ENCODE peak calls at places on chromosomes 2 and 18, in nine cellular contexts. Z, Q, H, D, Y, F, C, R and S are unnamed samples.

GRCh38 chr2:148974126-148974525 is 64.4 kb upstream of the LYPD6B start:
- DNase-seq in F (no peak), D (no peak), Q (no peak), Y (no peak), H (no peak), C (no peak), Z (no peak), R (no peak), S (no peak)

GRCh38 chr2:197835293-197835692 is 30.9 kb downstream of the PLCL1 start:
- DNase-seq in F (no peak), Q (no peak), D (no peak), Z (no peak), Y (no peak), H (no peak), C (no peak), R (no peak), S (no peak)

GRCh38 chr18:76592981-76593381 is 97.9 kb upstream of the ZNF516 start:
- DNase-seq in Q (no peak), Y (no peak), C (no peak), H (no peak), R (no peak), D (no peak), F (no peak), Z (no peak), S (no peak)

GRCh38 chr2:217331577-217332139 is 471.8 kb upstream of the TNP1 start:
- DNase-seq in F (no peak), C (no peak), R (peak; percentile 42), H (peak; percentile 19), Q (peak; percentile 97), Z (no peak), Y (no peak), D (no peak), S (no peak)

GRCh38 chr2:39994151-39994550 is 215.1 kb upstream of the THUMPD2 start:
- DNase-seq in F (no peak), D (no peak), H (no peak), Q (peak; percentile 89), R (peak; percentile 20), Z (no peak), Y (no peak), C (no peak), S (no peak)

GRCh38 chr2:152448621-152449020 is 113.6 kb downstream of the FMNL2 start:
- DNase-seq in C (no peak), D (no peak), Y (no peak), R (no peak), Z (no peak), Q (no peak), F (no peak), H (no peak), S (no peak)

GRCh38 chr2:137380610-137381009 is 583.7 kb upstream of the HNMT start:
- DNase-seq in Q (peak; percentile 37), F (no peak), D (no peak), R (no peak), Z (no peak), Y (no peak), H (no peak), C (no peak), S (no peak)

GRCh38 chr2:100615471-100615870 is 52.7 kb downstream of the PDCL3 start:
- DNase-seq in R (no peak), Z (no peak), H (no peak), C (no peak), Q (no peak), F (peak; percentile 7), Y (no peak), D (no peak), S (no peak)

GRCh38 chr2:178641498-178641897 is 161.2 kb downstream of the PLEKHA3 start:
- DNase-seq in Z (no peak), Y (no peak), D (no peak), Q (no peak), R (no peak), H (no peak), C (no peak), F (no peak), S (no peak)

GRCh38 chr2:178632729-178633128 is 152.5 kb downstream of the PLEKHA3 start:
- DNase-seq in D (no peak), Z (no peak), H (no peak), C (no peak), F (no peak), Y (no peak), R (no peak), Q (no peak), S (peak; percentile 28)

DNA sequence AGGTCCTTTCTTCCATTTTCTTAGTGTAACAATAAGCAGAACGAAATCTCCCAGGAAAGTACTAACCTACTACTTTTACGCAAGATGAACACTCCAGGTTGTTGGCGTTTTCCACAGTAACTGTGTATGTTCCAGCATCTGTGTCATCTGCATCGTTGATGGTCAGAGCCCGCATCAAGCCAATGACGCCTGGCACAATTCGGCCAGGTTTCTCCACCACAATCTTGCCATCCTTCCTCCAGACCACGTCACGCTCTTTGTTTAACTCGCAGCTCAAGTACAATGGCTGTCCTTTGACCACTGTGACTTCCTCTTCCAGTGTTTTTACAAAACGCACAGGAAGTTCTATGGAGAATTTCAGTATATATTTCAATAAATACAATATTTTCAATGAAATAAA is 155.6 kb downstream of the PLEKHA3 start:
- DNase-seq in R (no peak), C (no peak), Q (no peak), Y (no peak), Z (no peak), H (no peak), D (peak; percentile 8), F (no peak), S (no peak)
- H3K4me1 ChIP-seq in R (no peaks in the 10 kb centered on the region), C (no peaks in the 10 kb centered on the region), Q (no peaks in the 10 kb centered on the region), Y (no peaks in the 10 kb centered on the region), Z (no peaks in the 10 kb centered on the region), H (no peaks in the 10 kb centered on the region), D (peaks cover 40% of the 10 kb centered on the region), F (no peaks in the 10 kb centered on the region), S (no peaks in the 10 kb centered on the region)

DNA sequence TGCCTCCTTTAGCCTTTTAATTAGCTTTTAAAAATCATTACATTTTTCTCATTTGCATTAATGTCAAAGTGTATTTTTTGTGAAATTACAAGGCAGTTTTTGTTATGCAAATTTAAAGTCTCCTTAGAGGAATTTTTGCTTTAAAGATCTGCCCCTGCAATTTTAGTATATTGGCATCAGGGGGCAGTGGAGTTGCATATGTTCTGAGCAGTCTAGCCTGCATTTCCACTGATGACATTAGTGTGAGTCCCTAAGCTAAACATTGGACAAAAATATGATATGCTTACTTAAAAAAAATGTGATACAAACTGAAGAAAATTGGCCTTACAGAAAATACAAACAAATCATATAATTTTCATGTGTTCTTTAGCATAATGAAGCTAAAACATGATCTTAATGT is 426.5 kb downstream of the SLC4A3 start:
- DNase-seq in R (no peak), Q (no peak), Y (no peak), F (no peak), D (no peak), H (no peak), C (no peak), Z (no peak), S (no peak)
- H3K27ac ChIP-seq in R (no peak overlapping the region), Q (no peak overlapping the region), Y (no peak overlapping the region), F (no peak overlapping the region), D (no peak overlapping the region), H (no peak overlapping the region), C (no peak overlapping the region), Z (no peak overlapping the region), S (no peak overlapping the region)

GRCh38 chr2:42101641-42102605 is 54.1 kb downstream of the PKDCC start:
- DNase-seq in C (peak; percentile 94), H (no peak), R (peak; percentile 40), Z (peak; percentile 90), D (peak; percentile 57), Y (peak; percentile 88), F (peak; percentile 93), Q (peak; percentile 92), S (peak; percentile 62)

GRCh38 chr2:42102606-42103450 is 55.0 kb downstream of the PKDCC start:
- DNase-seq in H (no peak), R (no peak), Y (peak; percentile 78), D (peak; percentile 67), Q (peak; percentile 60), Z (peak; percentile 94), C (no peak), F (peak; percentile 87), S (no peak)

GRCh38 chr2:42098571-42099430 is 51.0 kb downstream of the PKDCC start:
- DNase-seq in Z (peak; percentile 82), F (peak; percentile 71), D (no peak), H (no peak), C (no peak), R (no peak), Q (no peak), Y (peak; percentile 72), S (no peak)

GRCh38 chr2:42099431-42100173 is 51.8 kb downstream of the PKDCC start:
- DNase-seq in R (no peak), H (no peak), C (no peak), Y (no peak), Q (no peak), F (no peak), D (no peak), Z (no peak), S (no peak)

GRCh38 chr2:42100696-42101585 is 53.1 kb downstream of the PKDCC start:
- DNase-seq in Q (peak; percentile 88), C (peak; percentile 59), H (no peak), R (peak; percentile 42), Z (peak; percentile 90), Y (peak; percentile 79), F (peak; percentile 85), D (peak; percentile 72), S (peak; percentile 58)
- H3K4me3 ChIP-seq in Q (no peak overlapping the region), C (peak overlapping the region; percentile 37), H (no peak overlapping the region), R (no peak overlapping the region), Z (no peak overlapping the region), Y (peak overlapping the region; percentile 58), F (peak overlapping the region; percentile 51), D (peak overlapping the region; percentile 52), S (peak overlapping the region; percentile 67)

GRCh38 chr2:33133436-33133835 is 186.7 kb downstream of the LTBP1 start:
- DNase-seq in Q (peak; percentile 57), D (peak; percentile 22), F (no peak), C (no peak), Z (no peak), H (no peak), R (peak; percentile 28), Y (no peak), S (no peak)

GRCh38 chr2:33135645-33136044 is 188.9 kb downstream of the LTBP1 start:
- DNase-seq in Z (no peak), F (no peak), H (no peak), Y (no peak), C (no peak), Q (peak; percentile 59), D (no peak), R (no peak), S (no peak)

GRCh38 chr2:33134086-33134763 is 187.5 kb downstream of the LTBP1 start:
- DNase-seq in Q (peak; percentile 100), D (peak; percentile 26), C (no peak), Y (no peak), H (peak; percentile 32), Z (peak; percentile 68), F (no peak), R (peak; percentile 72), S (no peak)

GRCh38 chr2:33136056-33136455 is 189.3 kb downstream of the LTBP1 start:
- DNase-seq in D (no peak), F (no peak), C (no peak), H (no peak), Y (no peak), Q (no peak), Z (no peak), R (peak; percentile 64), S (no peak)

DNA sequence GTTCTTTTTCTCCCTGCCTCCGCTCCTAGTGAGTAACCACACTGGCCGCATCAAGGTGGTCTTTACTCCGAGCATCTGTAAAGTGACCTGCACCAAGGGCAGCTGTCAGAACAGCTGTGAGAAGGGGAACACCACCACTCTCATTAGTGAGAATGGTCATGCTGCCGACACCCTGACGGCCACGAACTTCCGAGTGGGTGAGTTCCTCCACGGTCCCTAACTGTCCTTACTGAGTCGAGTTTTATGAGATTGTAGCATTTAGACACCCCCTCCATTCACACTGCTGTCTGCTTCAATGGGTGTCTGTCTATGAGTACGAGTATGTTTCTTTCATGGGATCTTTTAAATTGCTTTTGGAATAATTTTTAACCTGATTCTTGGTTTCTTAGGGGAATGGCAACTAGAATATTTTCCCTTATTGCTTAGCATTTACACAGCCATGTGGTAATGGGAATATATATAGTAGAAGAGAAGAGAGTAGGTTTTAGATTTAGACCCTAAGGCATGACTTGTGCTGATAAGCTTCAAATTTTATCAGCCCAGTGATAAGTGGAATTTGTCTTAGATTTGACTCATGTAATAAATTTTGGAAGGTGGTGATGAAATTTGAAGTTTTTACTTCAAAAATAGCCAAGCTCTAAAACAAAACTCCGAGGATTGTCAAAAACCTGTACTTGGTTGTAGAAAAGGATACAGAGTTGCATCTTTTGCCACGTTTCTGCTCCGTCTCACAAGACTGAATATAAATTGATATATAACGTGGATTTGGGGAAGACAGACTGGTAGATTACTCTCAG is 188.2 kb downstream of the LTBP1 start:
- DNase-seq in Y (no peak), Z (no peak), D (no peak), Q (no peak), R (peak; percentile 36), H (no peak), C (no peak), F (no peak), S (no peak)
- H3K4me1 ChIP-seq in Y (peaks cover 16% of the 10 kb centered on the region), Z (no peaks in the 10 kb centered on the region), D (peaks cover 62% of the 10 kb centered on the region), Q (peaks cover 17% of the 10 kb centered on the region), R (peaks cover 25% of the 10 kb centered on the region), H (peaks cover 38% of the 10 kb centered on the region), C (no peaks in the 10 kb centered on the region), F (peaks cover 20% of the 10 kb centered on the region), S (no peaks in the 10 kb centered on the region)